ENCODE peak calls at places on chromosomes 7 and 10, in nine cellular contexts. E is H1, X is uterus, M is testis, O is heart left ventricle, Q is HCT116, S is esophagus muscularis mucosa, J is esophagus squamous epithelium, B is gastrocnemius medialis. P is an unnamed sample.

GRCh38 chr10:20890491-20891337 is 6.4 kb downstream of the NEBL start:
- DNase-seq in M (no peak), X (no peak), B (no peak), E (no peak), Q (no peak), S (no peak), J (no peak), O (no peak), P (no peak)

GRCh38 chr7:128902761-128903585 is 7.5 kb downstream of the KCP start:
- DNase-seq in E (peak; percentile 38), Q (no peak), S (no peak), B (no peak), X (no peak), M (no peak), J (no peak), O (peak; percentile 20), P (no peak)

GRCh38 chr10:101781655-101781983 is 1.6 kb downstream of the NPM3 start:
- DNase-seq in B (no peak), J (no peak), M (no peak), S (no peak), E (no peak), X (no peak), O (no peak), Q (no peak), P (no peak)

GRCh38 chr10:126225672-126226007 is 162.6 kb downstream of the ADAM12 start:
- DNase-seq in E (no peak), M (peak; percentile 47), S (peak; percentile 45), Q (no peak), O (no peak), J (no peak), B (no peak), X (no peak), P (no peak)

GRCh38 chr7:21869785-21870402 is 75.8 kb downstream of the CDCA7L start:
- DNase-seq in B (no peak), S (no peak), J (no peak), Q (no peak), O (no peak), E (no peak), M (no peak), X (no peak), P (no peak)

GRCh38 chr10:70733051-70733450 is 52.1 kb downstream of the TBATA start:
- DNase-seq in Q (no peak), E (no peak), S (no peak), B (no peak), X (no peak), J (no peak), M (no peak), O (no peak), P (no peak)

GRCh38 chr7:94145602-94146001 is 141.4 kb upstream of the BET1 start:
- DNase-seq in O (no peak), Q (no peak), M (no peak), J (no peak), S (no peak), E (no peak), B (no peak), X (no peak), P (no peak)

GRCh38 chr7:138208010-138208634 is 131.9 kb downstream of the AKR1D1 start:
- DNase-seq in J (no peak), X (no peak), B (no peak), E (peak; percentile 50), Q (no peak), O (no peak), S (no peak), M (no peak), P (no peak)

GRCh38 chr7:46015107-46015868 is 94.2 kb upstream of the IGFBP3 start:
- DNase-seq in B (peak; percentile 5), E (peak; percentile 79), X (no peak), J (no peak), O (peak; percentile 62), M (peak; percentile 83), Q (no peak), S (no peak), P (no peak)

GRCh38 chr10:104340692-104341091 is 2.4 kb upstream of the ITPRIP start:
- DNase-seq in M (no peak), O (no peak), Q (no peak), E (no peak), B (no peak), S (no peak), X (no peak), J (no peak), P (no peak)

GRCh38 chr7:1226155-1226901 is 6.3 kb upstream of the UNCX start:
- DNase-seq in E (peak; percentile 69), J (no peak), X (no peak), S (no peak), M (no peak), B (no peak), Q (no peak), O (no peak), P (no peak)

GRCh38 chr7:1220958-1221745 is 11.5 kb upstream of the UNCX start:
- DNase-seq in B (no peak), J (no peak), O (no peak), X (no peak), Q (no peak), M (no peak), E (peak; percentile 40), S (no peak), P (no peak)

GRCh38 chr7:1225462-1226154 is 7.1 kb upstream of the UNCX start:
- DNase-seq in J (no peak), E (peak; percentile 81), S (no peak), B (no peak), O (no peak), M (no peak), X (no peak), Q (no peak), P (no peak)

GRCh38 chr7:1224093-1224702 is 8.5 kb upstream of the UNCX start:
- DNase-seq in E (peak; percentile 77), Q (no peak), M (no peak), O (no peak), S (no peak), J (no peak), X (no peak), B (no peak), P (no peak)

DNA sequence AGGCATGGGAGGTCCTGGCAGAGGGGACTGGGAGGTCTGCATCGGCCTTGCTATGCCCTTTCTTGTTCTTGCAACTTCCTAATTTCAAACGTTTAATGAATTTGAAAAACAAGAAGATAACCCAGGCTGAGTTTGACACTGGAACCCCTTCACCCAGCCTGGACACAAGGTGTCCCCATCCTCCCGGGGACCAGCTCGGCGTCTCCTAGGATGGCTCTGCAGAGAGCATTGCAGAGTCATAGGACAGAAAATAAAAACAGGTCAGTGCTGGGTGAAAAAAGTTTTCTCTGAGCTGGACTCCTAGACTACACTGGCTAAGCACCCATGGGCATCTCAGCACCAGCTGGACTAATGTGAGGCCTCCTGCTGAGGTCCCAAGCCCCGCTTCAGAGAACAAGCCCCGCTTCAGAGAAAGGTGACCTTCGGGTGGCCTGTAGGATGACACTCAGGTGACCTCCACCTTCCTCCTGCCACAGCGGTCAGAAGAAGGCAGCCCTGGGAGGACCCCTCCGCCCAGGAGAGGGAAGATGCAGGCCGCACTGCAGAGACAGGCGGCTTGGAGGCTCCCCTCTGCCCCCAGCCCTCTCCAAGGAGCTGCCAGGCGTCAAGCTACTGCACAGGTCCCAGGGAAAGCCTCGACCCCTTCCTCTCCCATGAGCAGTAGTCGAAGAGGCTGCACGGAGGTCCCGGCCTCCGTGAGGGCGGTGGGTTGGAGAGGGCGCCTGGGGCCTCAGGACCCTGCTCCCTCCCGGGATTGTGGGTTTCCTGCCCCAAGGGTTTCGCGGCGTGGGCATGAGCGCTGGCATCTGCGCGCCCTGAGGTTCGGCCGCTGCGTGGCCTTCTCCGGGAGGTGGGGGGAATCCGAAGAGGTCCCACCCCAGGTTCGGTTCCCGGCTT is 9.2 kb upstream of the UNCX start:
- DNase-seq in B (no peak), O (no peak), J (no peak), E (peak; percentile 59), S (no peak), X (no peak), M (no peak), Q (no peak), P (no peak)
- H3K27me3 ChIP-seq in B (peaks cover 95% of the 10 kb centered on the region), O (peaks cover 80% of the 10 kb centered on the region), J (peaks cover 37% of the 10 kb centered on the region), E (peaks cover 77% of the 10 kb centered on the region), S (peaks cover 5% of the 10 kb centered on the region), X (peaks cover 29% of the 10 kb centered on the region), M (no peaks in the 10 kb centered on the region), Q (no peaks in the 10 kb centered on the region), P (peaks cover 100% of the 10 kb centered on the region)

DNA sequence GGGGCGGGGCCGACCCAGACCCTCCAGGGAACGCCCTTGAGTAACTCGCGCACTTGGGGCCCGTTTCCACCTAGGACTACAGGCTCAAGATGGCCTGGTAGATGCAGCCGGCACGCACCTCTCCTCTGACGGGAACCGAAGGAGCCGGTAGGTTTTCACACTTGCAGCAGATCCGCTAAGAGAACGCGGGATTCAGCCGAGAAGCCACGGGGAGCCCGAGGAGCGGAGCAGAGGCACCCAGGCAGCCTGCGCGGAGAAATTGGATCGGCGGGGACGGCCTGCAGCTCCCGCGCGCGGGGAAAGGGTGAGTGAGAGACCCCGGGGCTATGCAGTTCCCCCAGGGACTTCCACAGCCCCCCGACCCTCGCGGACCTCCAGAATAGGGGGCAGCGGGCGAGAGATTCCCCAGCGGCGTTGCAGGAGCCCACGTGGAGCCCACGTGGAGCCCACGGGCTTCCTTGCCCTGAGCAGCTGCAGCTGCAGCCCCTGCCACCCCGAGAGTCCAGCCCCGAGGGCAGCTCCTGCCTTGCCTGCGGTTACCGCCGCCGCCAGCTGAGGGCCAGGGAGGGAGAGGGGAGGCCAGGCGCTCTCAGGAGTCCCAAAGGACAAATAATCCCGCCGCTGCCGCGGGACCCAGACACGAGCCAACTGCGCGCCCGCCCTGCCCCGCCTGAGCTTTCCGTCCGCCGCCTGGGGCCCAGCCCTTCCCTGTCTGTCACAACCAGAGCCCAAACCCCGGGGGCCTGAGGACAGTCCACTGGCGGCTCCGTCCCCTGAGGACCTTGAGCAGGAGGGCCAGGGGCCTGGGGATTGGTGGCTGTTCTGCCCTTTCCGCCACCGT is 13.1 kb downstream of the IFT22 start:
- DNase-seq in J (no peak), E (peak; percentile 89), Q (no peak), S (no peak), X (peak; percentile 45), M (peak; percentile 54), O (no peak), B (no peak), P (no peak)
- TF ChIP-seq POLR2A in J (no peak), E (peak; percentile 86), Q (peak; percentile 92), S (no peak), X (no peak), M (no peak), O (no peak), B (no peak), P (no peak)

GRCh38 chr7:91005861-91006260 is 258.4 kb upstream of the FZD1 start:
- DNase-seq in S (no peak), B (no peak), J (no peak), E (no peak), O (no peak), M (no peak), X (no peak), Q (no peak), P (no peak)
- H3K4me1 ChIP-seq in S (no peaks in the 10 kb centered on the region), B (no peaks in the 10 kb centered on the region), J (no peaks in the 10 kb centered on the region), E (no peaks in the 10 kb centered on the region), O (no peaks in the 10 kb centered on the region), M (no peaks in the 10 kb centered on the region), X (no peaks in the 10 kb centered on the region), Q (no peaks in the 10 kb centered on the region), P (no peaks in the 10 kb centered on the region)

DNA sequence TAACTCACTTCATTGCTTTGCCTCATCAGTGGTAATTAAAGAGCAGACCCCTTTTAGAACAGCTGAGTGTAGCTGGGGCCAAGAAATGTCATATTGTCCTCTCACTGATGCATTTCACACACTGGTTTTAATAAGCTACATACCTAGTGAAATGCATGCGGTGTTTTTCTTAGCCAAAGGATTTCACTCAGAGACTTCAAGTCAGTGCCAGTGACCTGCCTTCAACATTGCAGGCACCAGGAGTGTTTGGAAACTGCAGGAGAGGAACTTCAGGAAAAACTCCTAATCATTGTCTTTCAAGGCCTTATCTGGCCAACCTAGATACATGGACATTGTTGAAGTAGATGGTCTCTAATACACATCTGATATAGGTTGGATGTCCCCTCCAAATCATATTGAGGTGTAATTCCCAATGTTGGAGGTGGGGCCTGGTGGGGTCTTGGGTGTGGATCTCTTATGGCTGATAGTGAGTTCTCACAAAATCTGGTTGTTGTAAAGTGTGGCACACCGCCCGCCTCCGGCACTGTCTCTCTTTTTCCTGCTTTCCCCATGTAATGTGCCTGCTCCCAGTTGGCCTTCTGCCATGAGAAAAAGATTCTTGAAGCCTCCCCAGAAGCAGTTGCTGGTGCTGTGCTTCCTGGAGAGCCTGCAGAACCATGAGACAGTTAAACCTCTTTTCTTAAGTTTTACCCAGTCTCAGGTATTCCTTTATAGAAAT is 252.6 kb upstream of the PLXDC2 start:
- DNase-seq in J (no peak), B (no peak), X (no peak), E (no peak), O (no peak), S (no peak), Q (no peak), M (no peak), P (no peak)
- H3K27me3 ChIP-seq in J (no peaks in the 10 kb centered on the region), B (no peaks in the 10 kb centered on the region), X (no peaks in the 10 kb centered on the region), E (no peaks in the 10 kb centered on the region), O (no peaks in the 10 kb centered on the region), S (no peaks in the 10 kb centered on the region), Q (no peaks in the 10 kb centered on the region), M (no peaks in the 10 kb centered on the region), P (no peaks in the 10 kb centered on the region)